ENCODE peak calls at places on chromosome 4, in five cellular contexts. A is mammary epithelial cell, P is hypothalamus, S is HEK293T, L is glutamatergic neuron. O is an unnamed sample.

GRCh38 chr4:26858947-26859401 is 1.7 kb upstream of the STIM2 start:
- DNase-seq in A (no peak), S (no peak), L (no peak), P (no peak), O (peak)

GRCh38 chr4:8644966-8645752 is 52.6 kb downstream of the CPZ start:
- DNase-seq in L (no peak), S (no peak), A (no peak), P (no peak), O (no peak)

GRCh38 chr4:74608151-74608949 is 163.4 kb downstream of the AREG start:
- DNase-seq in P (no peak), A (peak), S (no peak), L (no peak), O (peak)

GRCh38 chr4:114302472-114302871 is 296.1 kb upstream of the UGT8 start:
- DNase-seq in P (no peak), L (no peak), S (no peak), A (no peak), O (no peak)

GRCh38 chr4:113325876-113326615 is 276.6 kb downstream of the ANK2 start:
- DNase-seq in L (no peak), P (no peak), A (peak), S (no peak), O (no peak)

GRCh38 chr4:89682808-89683207 is 154.2 kb downstream of the SNCA start:
- DNase-seq in A (no peak), L (no peak), P (no peak), S (no peak), O (no peak)

GRCh38 chr4:54392459-54392858 is 163.4 kb downstream of the PDGFRA start:
- DNase-seq in S (no peak), L (no peak), P (no peak), A (peak), O (no peak)

GRCh38 chr4:169957785-169958184 is 68.4 kb downstream of the MFAP3L start:
- DNase-seq in A (no peak), S (peak), L (no peak), P (no peak), O (no peak)

GRCh38 chr4:70473691-70474090 is 1.7 kb downstream of the MUC7 start:
- DNase-seq in S (no peak), L (no peak), P (no peak), A (no peak), O (no peak)